ENCODE peak calls at places on chromosomes 5 and 9, in ten cellular contexts. One of them, this sample, is unnamed.

GRCh38 chr9:133463864-133464615 is 4.3 kb downstream of the CACFD1 start:
- DNase-seq in ELR: no peak
- DNase-seq in AG10803: no peak
- DNase-seq in Right ventricle myocardium superior: no peak
- DNase-seq in lung microvascular endothelial cell: no peak
- DNase-seq in activated naive CD4-positive, alpha-beta T cell treated with anti-CD3 and anti-CD28 coated beads for 36 hours: no peak
- DNase-seq in naive thymus-derived CD8-positive, alpha-beta T cell: no peak
- DNase-seq in spleen: no peak
- DNase-seq in Calu3: no peak
- DNase-seq in M059J: no peak
- DNase-seq in this sample: no peak

GRCh38 chr5:132227485-132228240 is at the start of gene P4HA2:
- DNase-seq in naive thymus-derived CD8-positive, alpha-beta T cell: no peak
- DNase-seq in ELR: peak
- DNase-seq in Right ventricle myocardium superior: peak
- DNase-seq in AG10803: peak
- DNase-seq in lung microvascular endothelial cell: peak
- DNase-seq in Calu3: peak
- DNase-seq in spleen: peak
- DNase-seq in M059J: peak
- DNase-seq in activated naive CD4-positive, alpha-beta T cell treated with anti-CD3 and anti-CD28 coated beads for 36 hours: peak
- DNase-seq in this sample: peak

GRCh38 chr5:83340511-83340918 is 131.0 kb upstream of the VCAN start:
- DNase-seq in Right ventricle myocardium superior: no peak
- DNase-seq in M059J: no peak
- DNase-seq in Calu3: no peak
- DNase-seq in ELR: no peak
- DNase-seq in activated naive CD4-positive, alpha-beta T cell treated with anti-CD3 and anti-CD28 coated beads for 36 hours: no peak
- DNase-seq in AG10803: peak
- DNase-seq in spleen: no peak
- DNase-seq in naive thymus-derived CD8-positive, alpha-beta T cell: no peak
- DNase-seq in lung microvascular endothelial cell: no peak
- DNase-seq in this sample: no peak

GRCh38 chr9:82168585-82168984 is 180.0 kb downstream of the SPATA31D1 start:
- DNase-seq in activated naive CD4-positive, alpha-beta T cell treated with anti-CD3 and anti-CD28 coated beads for 36 hours: no peak
- DNase-seq in lung microvascular endothelial cell: no peak
- DNase-seq in naive thymus-derived CD8-positive, alpha-beta T cell: no peak
- DNase-seq in ELR: no peak
- DNase-seq in spleen: no peak
- DNase-seq in Calu3: peak
- DNase-seq in Right ventricle myocardium superior: no peak
- DNase-seq in M059J: peak
- DNase-seq in AG10803: peak
- DNase-seq in this sample: no peak

GRCh38 chr5:137366526-137366925 is 132.6 kb downstream of the SPOCK1 start:
- DNase-seq in Right ventricle myocardium superior: no peak
- DNase-seq in M059J: no peak
- DNase-seq in activated naive CD4-positive, alpha-beta T cell treated with anti-CD3 and anti-CD28 coated beads for 36 hours: no peak
- DNase-seq in Calu3: no peak
- DNase-seq in spleen: no peak
- DNase-seq in AG10803: peak
- DNase-seq in ELR: no peak
- DNase-seq in naive thymus-derived CD8-positive, alpha-beta T cell: no peak
- DNase-seq in lung microvascular endothelial cell: no peak
- DNase-seq in this sample: no peak

GRCh38 chr5:138952962-138953361 is 77.8 kb upstream of the LRRTM2 start:
- DNase-seq in naive thymus-derived CD8-positive, alpha-beta T cell: no peak
- DNase-seq in AG10803: no peak
- DNase-seq in M059J: no peak
- DNase-seq in Right ventricle myocardium superior: no peak
- DNase-seq in lung microvascular endothelial cell: no peak
- DNase-seq in ELR: no peak
- DNase-seq in Calu3: no peak
- DNase-seq in spleen: peak
- DNase-seq in activated naive CD4-positive, alpha-beta T cell treated with anti-CD3 and anti-CD28 coated beads for 36 hours: no peak
- DNase-seq in this sample: no peak

GRCh38 chr5:111680737-111681413 is 76.1 kb downstream of the NREP start:
- DNase-seq in naive thymus-derived CD8-positive, alpha-beta T cell: no peak
- DNase-seq in spleen: no peak
- DNase-seq in AG10803: peak
- DNase-seq in Calu3: peak
- DNase-seq in Right ventricle myocardium superior: no peak
- DNase-seq in M059J: peak
- DNase-seq in ELR: peak
- DNase-seq in lung microvascular endothelial cell: peak
- DNase-seq in activated naive CD4-positive, alpha-beta T cell treated with anti-CD3 and anti-CD28 coated beads for 36 hours: no peak
- DNase-seq in this sample: peak

GRCh38 chr9:119967867-119968535 is 598.8 kb upstream of the BRINP1 start:
- DNase-seq in spleen: no peak
- DNase-seq in Calu3: no peak
- DNase-seq in lung microvascular endothelial cell: no peak
- DNase-seq in ELR: no peak
- DNase-seq in AG10803: no peak
- DNase-seq in activated naive CD4-positive, alpha-beta T cell treated with anti-CD3 and anti-CD28 coated beads for 36 hours: no peak
- DNase-seq in M059J: no peak
- DNase-seq in Right ventricle myocardium superior: no peak
- DNase-seq in naive thymus-derived CD8-positive, alpha-beta T cell: no peak
- DNase-seq in this sample: no peak

GRCh38 chr9:72396247-72397091 is 31.5 kb upstream of the ZFAND5 start:
- DNase-seq in Calu3: no peak
- DNase-seq in naive thymus-derived CD8-positive, alpha-beta T cell: no peak
- DNase-seq in lung microvascular endothelial cell: peak
- DNase-seq in AG10803: peak
- DNase-seq in ELR: peak
- DNase-seq in spleen: no peak
- DNase-seq in activated naive CD4-positive, alpha-beta T cell treated with anti-CD3 and anti-CD28 coated beads for 36 hours: no peak
- DNase-seq in M059J: peak
- DNase-seq in Right ventricle myocardium superior: no peak
- DNase-seq in this sample: no peak

GRCh38 chr5:91849069-91849468 is 466.0 kb upstream of the ARRDC3 start:
- DNase-seq in AG10803: peak
- DNase-seq in ELR: no peak
- DNase-seq in spleen: no peak
- DNase-seq in Right ventricle myocardium superior: no peak
- DNase-seq in Calu3: no peak
- DNase-seq in naive thymus-derived CD8-positive, alpha-beta T cell: no peak
- DNase-seq in lung microvascular endothelial cell: no peak
- DNase-seq in M059J: no peak
- DNase-seq in activated naive CD4-positive, alpha-beta T cell treated with anti-CD3 and anti-CD28 coated beads for 36 hours: no peak
- DNase-seq in this sample: no peak

GRCh38 chr5:40682431-40683017 is 2.8 kb downstream of the PTGER4 start:
- DNase-seq in lung microvascular endothelial cell: peak
- DNase-seq in activated naive CD4-positive, alpha-beta T cell treated with anti-CD3 and anti-CD28 coated beads for 36 hours: no peak
- DNase-seq in ELR: no peak
- DNase-seq in M059J: no peak
- DNase-seq in naive thymus-derived CD8-positive, alpha-beta T cell: no peak
- DNase-seq in AG10803: peak
- DNase-seq in spleen: no peak
- DNase-seq in Calu3: no peak
- DNase-seq in Right ventricle myocardium superior: no peak
- DNase-seq in this sample: no peak

GRCh38 chr5:57082441-57083067 is 91.3 kb upstream of the GPBP1 start:
- DNase-seq in lung microvascular endothelial cell: peak
- DNase-seq in Right ventricle myocardium superior: no peak
- DNase-seq in activated naive CD4-positive, alpha-beta T cell treated with anti-CD3 and anti-CD28 coated beads for 36 hours: no peak
- DNase-seq in ELR: peak
- DNase-seq in spleen: no peak
- DNase-seq in M059J: peak
- DNase-seq in naive thymus-derived CD8-positive, alpha-beta T cell: no peak
- DNase-seq in AG10803: peak
- DNase-seq in Calu3: peak
- DNase-seq in this sample: no peak

GRCh38 chr5:1010181-1010510 is 1.5 kb downstream of the NKD2 start:
- DNase-seq in M059J: no peak
- DNase-seq in spleen: peak
- DNase-seq in activated naive CD4-positive, alpha-beta T cell treated with anti-CD3 and anti-CD28 coated beads for 36 hours: peak
- DNase-seq in naive thymus-derived CD8-positive, alpha-beta T cell: no peak
- DNase-seq in AG10803: no peak
- DNase-seq in Right ventricle myocardium superior: peak
- DNase-seq in lung microvascular endothelial cell: no peak
- DNase-seq in ELR: no peak
- DNase-seq in Calu3: no peak
- DNase-seq in this sample: no peak